ENCODE peak calls at places on chromosome 3, in four cellular contexts. One of them, this sample, is unnamed.

GRCh38 chr3:20141841-20142240 is 44.2 kb downstream of the SGO1 start:
- DNase-seq in colonic mucosa: no peak
- DNase-seq in uterus: peak; percentile 56
- DNase-seq in OCI-LY7: no peak
- DNase-seq in this sample: no peak

GRCh38 chr3:14234197-14235002 is 55.8 kb downstream of the LSM3 start:
- DNase-seq in uterus: peak; percentile 31
- DNase-seq in colonic mucosa: peak; percentile 82
- DNase-seq in OCI-LY7: no peak
- DNase-seq in this sample: peak; percentile 51

GRCh38 chr3:66350601-66351000 is 129.8 kb downstream of the SLC25A26 start:
- DNase-seq in OCI-LY7: no peak
- DNase-seq in colonic mucosa: no peak
- DNase-seq in uterus: no peak
- DNase-seq in this sample: no peak

GRCh38 chr3:127038476-127038875 is 55.6 kb downstream of the PLXNA1 start:
- DNase-seq in colonic mucosa: no peak
- DNase-seq in uterus: no peak
- DNase-seq in OCI-LY7: no peak
- DNase-seq in this sample: no peak

GRCh38 chr3:85228966-85229365 is 270.2 kb downstream of the CADM2 start:
- DNase-seq in OCI-LY7: no peak
- DNase-seq in colonic mucosa: no peak
- DNase-seq in uterus: no peak
- DNase-seq in this sample: no peak

GRCh38 chr3:64176461-64176996 is 48.7 kb downstream of the PRICKLE2 start:
- DNase-seq in colonic mucosa: no peak
- DNase-seq in OCI-LY7: no peak
- DNase-seq in uterus: no peak
- DNase-seq in this sample: no peak

GRCh38 chr3:61936344-61936937 is 375.1 kb downstream of the PTPRG start:
- DNase-seq in colonic mucosa: peak; percentile 23
- DNase-seq in uterus: no peak
- DNase-seq in OCI-LY7: peak; percentile 38
- DNase-seq in this sample: no peak

GRCh38 chr3:111582114-111582461 is 13.1 kb downstream of the ZBED2 start:
- DNase-seq in uterus: no peak
- DNase-seq in colonic mucosa: no peak
- DNase-seq in OCI-LY7: no peak
- DNase-seq in this sample: no peak

GRCh38 chr3:157916672-157917071 is 189.5 kb downstream of the SHOX2 start:
- DNase-seq in colonic mucosa: no peak
- DNase-seq in OCI-LY7: no peak
- DNase-seq in uterus: no peak
- DNase-seq in this sample: no peak

GRCh38 chr3:165641569-165642310 is 195.5 kb downstream of the BCHE start:
- DNase-seq in colonic mucosa: no peak
- DNase-seq in uterus: no peak
- DNase-seq in OCI-LY7: no peak
- DNase-seq in this sample: no peak

GRCh38 chr3:12782172-12782815 is 14.2 kb upstream of the CAND2 start:
- DNase-seq in uterus: no peak
- DNase-seq in colonic mucosa: no peak
- DNase-seq in OCI-LY7: no peak
- DNase-seq in this sample: no peak

GRCh38 chr3:194375473-194375872 is 5.9 kb upstream of the LRRC15 start:
- DNase-seq in OCI-LY7: no peak
- DNase-seq in uterus: no peak
- DNase-seq in colonic mucosa: no peak
- DNase-seq in this sample: no peak

GRCh38 chr3:43707266-43707665 is 16.5 kb downstream of the ABHD5 start:
- DNase-seq in colonic mucosa: no peak
- DNase-seq in OCI-LY7: no peak
- DNase-seq in uterus: no peak
- DNase-seq in this sample: no peak

GRCh38 chr3:94132777-94133176 is 69.9 kb downstream of the NSUN3 start:
- DNase-seq in colonic mucosa: no peak
- DNase-seq in OCI-LY7: no peak
- DNase-seq in uterus: no peak
- DNase-seq in this sample: no peak

GRCh38 chr3:114221165-114221880 is 16.1 kb downstream of the ZNF80 start:
- DNase-seq in uterus: no peak
- DNase-seq in OCI-LY7: no peak
- DNase-seq in colonic mucosa: no peak
- DNase-seq in this sample: no peak

GRCh38 chr3:186110975-186111974 is 2.4 kb upstream of the ETV5 start:
- DNase-seq in colonic mucosa: no peak
- DNase-seq in uterus: no peak
- DNase-seq in OCI-LY7: no peak
- DNase-seq in this sample: no peak

GRCh38 chr3:158771577-158771976 is 30.3 kb upstream of the MFSD1 start:
- DNase-seq in uterus: no peak
- DNase-seq in colonic mucosa: no peak
- DNase-seq in OCI-LY7: no peak
- DNase-seq in this sample: no peak

GRCh38 chr3:7433073-7433472 is 572.2 kb downstream of the GRM7 start:
- DNase-seq in uterus: no peak
- DNase-seq in OCI-LY7: no peak
- DNase-seq in colonic mucosa: no peak
- DNase-seq in this sample: no peak

GRCh38 chr3:62874398-62875102 is 666 bp downstream of the CADPS start:
- DNase-seq in uterus: no peak
- DNase-seq in colonic mucosa: peak; percentile 33
- DNase-seq in OCI-LY7: peak; percentile 67
- DNase-seq in this sample: no peak

GRCh38 chr3:52511509-52511908 is 16.4 kb downstream of the STAB1 start:
- DNase-seq in uterus: no peak
- DNase-seq in colonic mucosa: no peak
- DNase-seq in OCI-LY7: no peak
- DNase-seq in this sample: no peak

GRCh38 chr3:52507359-52507758 is 12.2 kb downstream of the STAB1 start:
- DNase-seq in colonic mucosa: no peak
- DNase-seq in OCI-LY7: no peak
- DNase-seq in uterus: no peak
- DNase-seq in this sample: no peak

GRCh38 chr3:52512105-52512504 is 17.0 kb downstream of the STAB1 start:
- DNase-seq in uterus: no peak
- DNase-seq in OCI-LY7: no peak
- DNase-seq in colonic mucosa: no peak
- DNase-seq in this sample: no peak

GRCh38 chr3:52512727-52513126 is 17.6 kb downstream of the STAB1 start:
- DNase-seq in uterus: no peak
- DNase-seq in OCI-LY7: no peak
- DNase-seq in colonic mucosa: no peak
- DNase-seq in this sample: no peak

DNA sequence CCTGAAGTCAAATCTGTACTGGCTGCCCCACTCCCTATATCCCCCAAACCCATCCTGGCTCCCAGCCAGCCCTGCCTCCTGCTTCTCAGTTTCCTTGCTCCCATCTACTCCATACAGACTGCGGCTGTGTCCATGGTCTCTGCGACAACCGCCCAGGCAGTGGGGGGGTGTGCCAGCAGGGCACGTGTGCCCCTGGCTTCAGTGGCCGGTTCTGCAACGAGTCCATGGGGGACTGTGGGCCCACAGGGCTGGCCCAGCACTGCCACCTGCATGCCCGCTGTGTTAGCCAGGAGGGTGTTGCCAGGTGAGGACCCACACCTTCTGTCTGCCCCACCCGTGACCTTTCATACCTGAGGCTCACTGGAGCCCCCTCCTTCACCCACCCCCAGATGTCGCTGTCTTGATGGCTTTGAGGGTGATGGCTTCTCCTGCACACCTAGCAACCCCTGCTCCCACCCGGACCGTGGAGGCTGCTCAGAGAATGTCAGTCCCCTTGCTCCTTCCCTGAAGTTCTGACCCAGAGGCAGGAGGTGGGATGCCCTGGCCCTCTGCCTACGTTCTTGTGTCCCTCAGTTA is 14.7 kb downstream of the STAB1 start:
- DNase-seq in OCI-LY7: peak; percentile 41
- DNase-seq in uterus: no peak
- DNase-seq in colonic mucosa: no peak
- DNase-seq in this sample: no peak
- TF ChIP-seq CTCF in OCI-LY7: peak; percentile 68
- TF ChIP-seq CTCF in uterus: no peak
- TF ChIP-seq CTCF in colonic mucosa: no peak
- TF ChIP-seq CTCF in this sample: no peak

DNA sequence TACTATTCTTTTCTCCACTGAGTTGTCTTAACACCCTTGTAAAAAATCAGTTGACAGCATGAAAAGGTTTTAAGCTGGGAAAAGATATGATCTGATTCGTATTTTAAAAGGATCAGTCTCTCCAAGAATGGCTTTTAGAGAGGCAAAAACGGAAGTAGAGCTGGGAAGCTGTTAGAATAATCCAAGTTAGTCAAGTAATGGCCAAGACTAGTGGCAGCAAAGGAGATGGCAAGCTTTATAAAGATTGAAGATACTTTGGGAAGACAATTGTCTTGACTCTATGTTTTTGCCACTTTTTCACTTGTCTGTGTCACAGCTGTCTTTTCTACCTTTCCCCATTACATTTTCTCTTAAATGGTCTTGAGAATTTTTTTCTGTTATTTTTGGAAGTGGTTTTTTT is 243.5 kb upstream of the MANF start:
- DNase-seq in colonic mucosa: no peak
- DNase-seq in uterus: no peak
- DNase-seq in OCI-LY7: no peak
- DNase-seq in this sample: no peak
- TF ChIP-seq CTCF in colonic mucosa: no peak
- TF ChIP-seq CTCF in uterus: no peak
- TF ChIP-seq CTCF in OCI-LY7: peak; percentile 28
- TF ChIP-seq CTCF in this sample: no peak

GRCh38 chr3:130242850-130243569 is 102.5 kb upstream of the COL6A5 start:
- DNase-seq in uterus: no peak
- DNase-seq in OCI-LY7: peak; percentile 24
- DNase-seq in colonic mucosa: no peak
- DNase-seq in this sample: no peak
- TF ChIP-seq CTCF in uterus: no peak
- TF ChIP-seq CTCF in OCI-LY7: peak; percentile 65
- TF ChIP-seq CTCF in colonic mucosa: no peak
- TF ChIP-seq CTCF in this sample: no peak

DNA sequence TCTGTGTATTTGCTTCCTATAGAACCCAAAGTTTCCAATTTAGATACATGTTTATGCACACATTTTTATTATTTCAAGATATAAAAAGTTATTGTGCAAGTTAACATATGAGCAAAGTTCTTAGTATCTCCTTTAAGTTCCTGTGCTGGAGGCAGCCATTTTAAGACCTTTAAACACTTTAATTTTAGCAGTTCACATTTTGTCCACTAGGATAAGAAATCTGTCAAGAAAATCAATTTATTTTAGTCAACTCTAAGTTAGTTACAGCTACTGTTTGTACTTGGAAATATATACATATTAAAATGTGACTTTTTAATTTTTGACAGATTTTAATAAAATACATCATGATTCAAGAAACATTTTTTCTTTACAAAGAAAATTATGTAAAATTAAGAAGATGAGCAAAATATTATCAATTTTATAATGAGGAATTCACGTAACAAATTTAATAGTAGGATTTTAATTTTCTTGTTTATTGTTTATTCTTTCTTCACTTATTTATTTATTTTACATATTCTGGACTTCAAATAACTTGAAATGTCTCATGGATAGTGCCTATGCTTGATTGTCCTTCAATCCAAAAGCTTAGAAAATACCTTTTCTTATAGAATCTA is 402.6 kb upstream of the GBE1 start:
- DNase-seq in OCI-LY7: peak; percentile 19
- DNase-seq in uterus: no peak
- DNase-seq in colonic mucosa: no peak
- DNase-seq in this sample: no peak
- TF ChIP-seq CTCF in OCI-LY7: peak; percentile 71
- TF ChIP-seq CTCF in uterus: no peak
- TF ChIP-seq CTCF in colonic mucosa: no peak
- TF ChIP-seq CTCF in this sample: peak; percentile 43

GRCh38 chr3:152466784-152467183 is 198.1 kb downstream of the MBNL1 start:
- DNase-seq in colonic mucosa: no peak
- DNase-seq in OCI-LY7: peak; percentile 43
- DNase-seq in uterus: no peak
- DNase-seq in this sample: no peak
- TF ChIP-seq CTCF in colonic mucosa: peak; percentile 28
- TF ChIP-seq CTCF in OCI-LY7: peak; percentile 84
- TF ChIP-seq CTCF in uterus: peak; percentile 25
- TF ChIP-seq CTCF in this sample: peak; percentile 57

GRCh38 chr3:134640872-134641470 is 9.9 kb downstream of the KY start:
- DNase-seq in OCI-LY7: peak; percentile 28
- DNase-seq in colonic mucosa: peak; percentile 22
- DNase-seq in uterus: no peak
- DNase-seq in this sample: peak; percentile 44
- TF ChIP-seq CTCF in OCI-LY7: peak; percentile 72
- TF ChIP-seq CTCF in colonic mucosa: peak; percentile 27
- TF ChIP-seq CTCF in uterus: no peak
- TF ChIP-seq CTCF in this sample: peak; percentile 51

DNA sequence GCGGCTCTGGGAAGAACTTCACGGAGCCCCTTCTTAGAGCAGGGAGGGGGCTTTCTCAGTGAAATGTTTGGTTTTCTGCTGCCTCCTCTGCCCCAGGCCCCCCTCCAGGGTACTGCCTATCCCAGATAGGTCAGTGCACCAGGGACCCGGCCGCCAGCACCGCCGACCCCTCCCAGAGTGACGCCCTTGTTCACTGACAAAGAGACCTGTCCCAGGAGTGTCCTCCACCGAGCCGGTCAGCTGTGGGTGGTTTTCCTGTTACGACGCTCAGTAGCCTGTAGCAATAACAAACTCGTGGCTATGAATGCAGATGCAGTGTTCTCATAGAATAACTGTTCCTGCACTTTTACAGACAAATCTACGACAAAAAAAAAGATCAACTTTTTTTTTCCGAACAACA is 87.5 kb downstream of the VGLL4 start:
- DNase-seq in uterus: no peak
- DNase-seq in OCI-LY7: no peak
- DNase-seq in colonic mucosa: no peak
- DNase-seq in this sample: no peak
- TF ChIP-seq CTCF in uterus: no peak
- TF ChIP-seq CTCF in OCI-LY7: no peak
- TF ChIP-seq CTCF in colonic mucosa: no peak
- TF ChIP-seq CTCF in this sample: no peak

GRCh38 chr3:81910244-81910852 is 148.9 kb upstream of the GBE1 start:
- DNase-seq in colonic mucosa: peak; percentile 18
- DNase-seq in OCI-LY7: peak; percentile 59
- DNase-seq in uterus: no peak
- DNase-seq in this sample: no peak
- TF ChIP-seq CTCF in colonic mucosa: peak; percentile 67
- TF ChIP-seq CTCF in OCI-LY7: peak; percentile 93
- TF ChIP-seq CTCF in uterus: peak; percentile 25
- TF ChIP-seq CTCF in this sample: peak; percentile 83